ENCODE peak calls at places on chromosomes 6 and 20, in four cellular contexts. J, H, Z and M are unnamed samples.
A peak's percentile ranks its signal among the peaks of the same experiment; 100 is the strongest.

GRCh38 chr6:13362432-13362831 is 34.1 kb upstream of the TBC1D7 start:
- DNase-seq in J (peak; percentile 92), H (no peak), Z (no peak), M (no peak)

GRCh38 chr6:38152620-38153019 is 333.1 kb downstream of the ZFAND3 start:
- DNase-seq in J (no peak), H (no peak), Z (no peak), M (no peak)

GRCh38 chr6:30216096-30216495 is 2.9 kb upstream of the TRIM26 start:
- DNase-seq in J (no peak), H (no peak), Z (no peak), M (no peak)

GRCh38 chr6:19279137-19279747 is 557.9 kb upstream of the ID4 start:
- DNase-seq in J (no peak), H (no peak), Z (no peak), M (no peak)

GRCh38 chr6:96156425-96156824 is 140.7 kb downstream of the FUT9 start:
- DNase-seq in J (no peak), H (no peak), Z (no peak), M (no peak)

GRCh38 chr6:167987811-167988495 is 9.5 kb upstream of the KIF25 start:
- DNase-seq in J (no peak), H (no peak), Z (no peak), M (no peak)

GRCh38 chr6:152496731-152497130 is 140.4 kb downstream of the SYNE1 start:
- DNase-seq in J (no peak), H (peak; percentile 31), Z (no peak), M (peak; percentile 60)

GRCh38 chr6:3229566-3230274 is 2.3 kb upstream of the TUBB2B start:
- DNase-seq in J (no peak), H (peak; percentile 80), Z (no peak), M (peak; percentile 79)

GRCh38 chr6:33610779-33611421 is 10.2 kb upstream of the ITPR3 start:
- DNase-seq in J (no peak), H (no peak), Z (no peak), M (no peak)

GRCh38 chr20:15584507-15584906 is 988.7 kb downstream of the KIF16B start:
- DNase-seq in J (no peak), H (peak; percentile 31), Z (no peak), M (no peak)

GRCh38 chr6:148723484-148723883 is 23.3 kb upstream of the UST start:
- DNase-seq in J (peak; percentile 96), H (no peak), Z (no peak), M (no peak)

GRCh38 chr20:5741089-5741488 is 9.1 kb upstream of the SHLD1 start:
- DNase-seq in J (peak; percentile 76), H (no peak), Z (no peak), M (no peak)

GRCh38 chr20:62603021-62603906 is 39.0 kb upstream of the SLCO4A1 start:
- DNase-seq in J (peak; percentile 47), H (no peak), Z (no peak), M (no peak)

GRCh38 chr6:76438768-76439167 is 366.3 kb upstream of the IMPG1 start:
- DNase-seq in J (no peak), H (no peak), Z (no peak), M (peak; percentile 5)

GRCh38 chr6:63352587-63353281 is 33.0 kb upstream of the LGSN start:
- DNase-seq in J (peak; percentile 49), H (peak; percentile 40), Z (no peak), M (peak; percentile 55)

GRCh38 chr6:30518505-30518850 is 29.2 kb downstream of the HLA-E start:
- DNase-seq in J (no peak), H (no peak), Z (no peak), M (no peak)

GRCh38 chr20:18585134-18585533 is 2.7 kb upstream of the DTD1 start:
- DNase-seq in J (peak; percentile 64), H (peak; percentile 77), Z (peak; percentile 46), M (peak; percentile 94)

GRCh38 chr6:138428943-138429616 is 25.1 kb downstream of the HEBP2 start:
- DNase-seq in J (peak; percentile 77), H (no peak), Z (no peak), M (peak; percentile 56)

GRCh38 chr6:35213824-35214756 is at the start of gene SCUBE3:
- DNase-seq in J (peak; percentile 42), H (peak; percentile 74), Z (no peak), M (peak; percentile 82)

GRCh38 chr6:73032586-73032985 is 192.7 kb downstream of the KHDC1L start:
- DNase-seq in J (peak; percentile 26), H (no peak), Z (no peak), M (no peak)

GRCh38 chr6:165178056-165178455 is 131.3 kb downstream of the C6orf118 start:
- DNase-seq in J (no peak), H (no peak), Z (no peak), M (no peak)

GRCh38 chr6:27078734-27079357 is 168.7 kb upstream of the PRSS16 start:
- DNase-seq in J (peak; percentile 68), H (peak; percentile 82), Z (peak; percentile 27), M (peak; percentile 71)

GRCh38 chr6:17710331-17710730 is 3.6 kb upstream of the NUP153 start:
- DNase-seq in J (peak; percentile 85), H (no peak), Z (no peak), M (no peak)

GRCh38 chr6:10558575-10558974 is 37.4 kb downstream of the GCNT2 start:
- DNase-seq in J (no peak), H (peak; percentile 83), Z (no peak), M (peak; percentile 76)

GRCh38 chr6:148972481-148972880 is 225.7 kb downstream of the UST start:
- DNase-seq in J (no peak), H (peak; percentile 98), Z (peak; percentile 84), M (peak; percentile 93)

GRCh38 chr6:19841181-19841580 is 4.0 kb downstream of the ID4 start:
- DNase-seq in J (no peak), H (no peak), Z (no peak), M (no peak)

GRCh38 chr6:54801669-54802068 is 44.9 kb upstream of the FAM83B start:
- DNase-seq in J (peak; percentile 93), H (no peak), Z (no peak), M (peak; percentile 47)

GRCh38 chr6:33082702-33083101 is 6.9 kb downstream of the HLA-DPB1 start:
- DNase-seq in J (peak; percentile 13), H (peak; percentile 72), Z (no peak), M (peak; percentile 78)

GRCh38 chr20:3213226-3213625 is 3.9 kb downstream of the ITPA start:
- DNase-seq in J (no peak), H (no peak), Z (no peak), M (no peak)

GRCh38 chr6:11209941-11210340 is 22.5 kb downstream of the NEDD9 start:
- DNase-seq in J (peak; percentile 76), H (no peak), Z (no peak), M (no peak)

GRCh38 chr20:12640255-12640654 is 368.5 kb upstream of the SPTLC3 start:
- DNase-seq in J (no peak), H (no peak), Z (no peak), M (no peak)

GRCh38 chr6:152360016-152360415 is 277.1 kb downstream of the SYNE1 start:
- DNase-seq in J (no peak), H (no peak), Z (no peak), M (no peak)

GRCh38 chr6:130426078-130426726 is 60.4 kb downstream of the TMEM200A start:
- DNase-seq in J (peak; percentile 67), H (no peak), Z (no peak), M (no peak)

GRCh38 chr20:41110930-41111577 is 26.3 kb upstream of the PLCG1 start:
- DNase-seq in J (no peak), H (no peak), Z (no peak), M (peak; percentile 27)

GRCh38 chr6:41286544-41287346 is at the start of gene TREM1:
- DNase-seq in J (peak; percentile 51), H (no peak), Z (no peak), M (peak; percentile 63)

GRCh38 chr6:135546206-135546605 is 48.7 kb upstream of the AHI1 start:
- DNase-seq in J (no peak), H (no peak), Z (no peak), M (no peak)

GRCh38 chr6:127775371-127775770 is 125.5 kb downstream of the THEMIS start:
- DNase-seq in J (no peak), H (no peak), Z (no peak), M (no peak)

GRCh38 chr6:13554929-13555333 is 19.5 kb upstream of the SIRT5 start:
- DNase-seq in J (peak; percentile 13), H (peak; percentile 80), Z (no peak), M (peak; percentile 89)

GRCh38 chr6:158852312-158853071 is 33.3 kb upstream of the EZR start:
- DNase-seq in J (no peak), H (no peak), Z (no peak), M (no peak)
- H3K18ac ChIP-seq in J (no peak overlapping the region), H (peak overlapping the region; percentile 97), Z (peak overlapping the region; percentile 100), M (peak overlapping the region; percentile 78)

GRCh38 chr6:110340566-110340965 is 17.6 kb downstream of the METTL24 start:
- DNase-seq in J (no peak), H (no peak), Z (no peak), M (no peak)

GRCh38 chr6:110337481-110337880 is 20.7 kb downstream of the METTL24 start:
- DNase-seq in J (no peak), H (no peak), Z (no peak), M (no peak)

GRCh38 chr6:110341671-110342304 is 16.4 kb downstream of the METTL24 start:
- DNase-seq in J (peak; percentile 32), H (peak; percentile 70), Z (no peak), M (peak; percentile 85)

GRCh38 chr6:110342759-110343158 is 15.4 kb downstream of the METTL24 start:
- DNase-seq in J (no peak), H (no peak), Z (no peak), M (no peak)

DNA sequence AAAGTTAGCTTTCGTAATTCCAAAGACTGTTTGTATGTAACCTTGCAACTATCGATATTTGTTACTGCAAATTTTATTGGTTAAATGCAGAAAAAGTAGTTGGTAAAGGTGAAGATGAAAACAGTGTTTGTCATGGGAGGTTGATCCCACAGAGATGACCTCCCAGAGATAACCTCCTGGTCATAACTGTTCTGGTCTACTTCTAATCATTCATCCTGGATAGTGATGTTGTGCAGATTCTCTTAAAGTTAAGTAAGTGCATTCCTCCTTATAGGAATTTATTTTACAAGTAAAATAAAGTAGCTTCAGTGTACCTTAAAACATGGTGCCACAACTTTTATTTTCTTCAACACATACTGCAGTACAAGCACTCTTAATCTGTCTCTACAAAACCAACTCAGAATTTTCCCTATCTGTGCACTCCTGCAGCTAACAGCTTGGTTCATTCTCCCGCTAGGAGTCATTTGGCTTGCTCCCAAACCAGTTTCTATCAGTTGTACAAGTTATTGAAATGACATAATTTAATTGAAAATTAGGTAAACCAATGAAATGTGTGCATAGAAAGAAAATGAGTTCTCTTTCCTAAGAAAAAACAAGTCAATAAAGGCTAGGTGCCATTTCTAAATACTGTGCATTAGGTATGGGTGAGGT is 19.2 kb downstream of the METTL24 start:
- DNase-seq in J (peak; percentile 37), H (no peak), Z (no peak), M (no peak)
- H2BK5ac ChIP-seq in J (no peak overlapping the region), H (no peak overlapping the region), Z (no peak overlapping the region), M (no peak overlapping the region)

GRCh38 chr6:100457251-100457990 is 7.3 kb downstream of the SIM1 start:
- DNase-seq in J (no peak), H (peak; percentile 63), Z (no peak), M (peak; percentile 67)
- H3K18ac ChIP-seq in J (no peak overlapping the region), H (no peak overlapping the region), Z (no peak overlapping the region), M (no peak overlapping the region)

GRCh38 chr20:31637660-31638059 is at the start of gene COX4I2:
- DNase-seq in J (no peak), H (peak; percentile 40), Z (no peak), M (no peak)
- H2BK5ac ChIP-seq in J (no peak within 1 kb of the TSS), H (no peak within 1 kb of the TSS), Z (no peak within 1 kb of the TSS), M (no peak within 1 kb of the TSS)